ENCODE peak calls at places on chromosomes 1 and 21, in five cellular contexts. One of them, this sample, is unnamed. For H3K4me1, the result is how much of the 10 kb centered on the place peaks cover.

GRCh38 chr1:201790261-201790660 is 38.7 kb upstream of the IPO9 start:
- DNase-seq in aorta: peak
- DNase-seq in kidney: no peak
- DNase-seq in transverse colon: no peak
- DNase-seq in IMR-90: peak
- DNase-seq in this sample: no peak

GRCh38 chr1:11659748-11660147 is 4.3 kb upstream of the FBXO6 start:
- DNase-seq in aorta: no peak
- DNase-seq in kidney: no peak
- DNase-seq in transverse colon: no peak
- DNase-seq in IMR-90: no peak
- DNase-seq in this sample: no peak

GRCh38 chr1:240174734-240175133 is 83.1 kb downstream of the FMN2 start:
- DNase-seq in aorta: no peak
- DNase-seq in kidney: no peak
- DNase-seq in transverse colon: no peak
- DNase-seq in IMR-90: no peak
- DNase-seq in this sample: no peak

GRCh38 chr21:41481191-41481590 is 26.8 kb downstream of the TMPRSS2 start:
- DNase-seq in aorta: no peak
- DNase-seq in kidney: no peak
- DNase-seq in transverse colon: no peak
- DNase-seq in IMR-90: peak
- DNase-seq in this sample: no peak

GRCh38 chr1:111499026-111499790 is 4.2 kb downstream of the ADORA3 start:
- DNase-seq in aorta: no peak
- DNase-seq in kidney: no peak
- DNase-seq in transverse colon: no peak
- DNase-seq in IMR-90: no peak
- DNase-seq in this sample: no peak

GRCh38 chr1:31152181-31152768 is 86.8 kb upstream of the PUM1 start:
- DNase-seq in aorta: no peak
- DNase-seq in kidney: peak
- DNase-seq in transverse colon: no peak
- DNase-seq in IMR-90: peak
- DNase-seq in this sample: no peak

GRCh38 chr1:207308451-207309190 is 12.9 kb upstream of the CD55 start:
- DNase-seq in aorta: no peak
- DNase-seq in kidney: no peak
- DNase-seq in transverse colon: no peak
- DNase-seq in IMR-90: no peak
- DNase-seq in this sample: no peak

GRCh38 chr1:230299148-230300006 is 126.8 kb downstream of the PGBD5 start:
- DNase-seq in aorta: no peak
- DNase-seq in kidney: peak
- DNase-seq in transverse colon: peak
- DNase-seq in IMR-90: no peak
- DNase-seq in this sample: no peak

GRCh38 chr21:24375201-24375600 is 1232.1 kb downstream of the MRPL39 start:
- DNase-seq in aorta: peak
- DNase-seq in kidney: no peak
- DNase-seq in transverse colon: no peak
- DNase-seq in IMR-90: no peak
- DNase-seq in this sample: no peak

GRCh38 chr1:111192643-111193519 is 7.6 kb downstream of the DENND2D start:
- DNase-seq in aorta: no peak
- DNase-seq in kidney: no peak
- DNase-seq in transverse colon: no peak
- DNase-seq in IMR-90: peak
- DNase-seq in this sample: no peak

GRCh38 chr1:28781305-28781704 is 30.7 kb upstream of the OPRD1 start:
- DNase-seq in aorta: no peak
- DNase-seq in kidney: no peak
- DNase-seq in transverse colon: no peak
- DNase-seq in IMR-90: no peak
- DNase-seq in this sample: no peak

GRCh38 chr1:246483204-246483933 is 23.7 kb downstream of the SMYD3 start:
- DNase-seq in aorta: no peak
- DNase-seq in kidney: no peak
- DNase-seq in transverse colon: no peak
- DNase-seq in IMR-90: peak
- DNase-seq in this sample: no peak

GRCh38 chr21:32916522-32917099 is 109.1 kb upstream of the OLIG2 start:
- DNase-seq in aorta: no peak
- DNase-seq in kidney: no peak
- DNase-seq in transverse colon: no peak
- DNase-seq in IMR-90: no peak
- DNase-seq in this sample: no peak

GRCh38 chr1:238811211-238811610 is 575.2 kb upstream of the CHRM3 start:
- DNase-seq in aorta: no peak
- DNase-seq in kidney: no peak
- DNase-seq in transverse colon: no peak
- DNase-seq in IMR-90: no peak
- DNase-seq in this sample: no peak

GRCh38 chr1:58288624-58289142 is 257.8 kb downstream of the OMA1 start:
- DNase-seq in aorta: no peak
- DNase-seq in kidney: no peak
- DNase-seq in transverse colon: no peak
- DNase-seq in IMR-90: no peak
- DNase-seq in this sample: no peak

GRCh38 chr1:178134061-178134460 is 40.2 kb downstream of the RASAL2 start:
- DNase-seq in aorta: peak
- DNase-seq in kidney: no peak
- DNase-seq in transverse colon: no peak
- DNase-seq in IMR-90: peak
- DNase-seq in this sample: no peak

GRCh38 chr1:209504571-209504970 is 78.9 kb upstream of the CAMK1G start:
- DNase-seq in aorta: no peak
- DNase-seq in kidney: no peak
- DNase-seq in transverse colon: no peak
- DNase-seq in IMR-90: no peak
- DNase-seq in this sample: no peak

GRCh38 chr1:158248122-158248521 is 6.1 kb upstream of the CD1A start:
- DNase-seq in aorta: no peak
- DNase-seq in kidney: no peak
- DNase-seq in transverse colon: peak
- DNase-seq in IMR-90: no peak
- DNase-seq in this sample: no peak

GRCh38 chr1:202107321-202107761 is 15.4 kb upstream of the GPR37L1 start:
- DNase-seq in aorta: no peak
- DNase-seq in kidney: peak
- DNase-seq in transverse colon: peak
- DNase-seq in IMR-90: no peak
- DNase-seq in this sample: peak

GRCh38 chr1:177984761-177985160 is 14.9 kb upstream of the SEC16B start:
- DNase-seq in aorta: no peak
- DNase-seq in kidney: no peak
- DNase-seq in transverse colon: no peak
- DNase-seq in IMR-90: no peak
- DNase-seq in this sample: no peak

GRCh38 chr1:167670563-167670962 is 40.5 kb downstream of the RCSD1 start:
- DNase-seq in aorta: no peak
- DNase-seq in kidney: no peak
- DNase-seq in transverse colon: no peak
- DNase-seq in IMR-90: no peak
- DNase-seq in this sample: no peak

DNA sequence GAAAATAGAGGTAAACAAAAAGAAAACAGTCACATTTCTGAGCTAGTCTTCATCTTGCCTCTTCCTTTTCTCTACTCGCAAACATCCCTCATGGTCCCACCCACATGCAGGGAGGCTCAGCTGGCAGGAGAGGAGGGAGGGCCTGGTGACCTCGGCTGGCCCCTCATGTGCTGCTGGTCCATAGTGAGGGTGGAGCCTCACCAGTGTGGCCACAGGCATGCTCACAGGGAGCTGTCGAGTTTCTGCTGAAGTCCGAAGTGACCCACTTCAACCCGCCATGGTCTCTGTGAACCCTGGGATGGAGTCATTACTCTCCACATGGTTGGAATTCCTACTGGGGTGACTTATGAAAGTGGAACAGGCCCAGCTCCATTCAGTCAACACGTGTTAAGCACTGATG is 253.4 kb downstream of the RHOU start:
- DNase-seq in aorta: no peak
- DNase-seq in kidney: no peak
- DNase-seq in transverse colon: no peak
- DNase-seq in IMR-90: no peak
- DNase-seq in this sample: no peak
- H3K4me1 ChIP-seq in aorta: under half
- H3K4me1 ChIP-seq in kidney: under half
- H3K4me1 ChIP-seq in transverse colon: under half
- H3K4me1 ChIP-seq in IMR-90: under half
- H3K4me1 ChIP-seq in this sample: under half

GRCh38 chr1:220457982-220458381 is 70.0 kb upstream of the MARK1 start:
- DNase-seq in aorta: no peak
- DNase-seq in kidney: no peak
- DNase-seq in transverse colon: no peak
- DNase-seq in IMR-90: no peak
- DNase-seq in this sample: no peak

GRCh38 chr1:220458936-220459335 is 69.0 kb upstream of the MARK1 start:
- DNase-seq in aorta: no peak
- DNase-seq in kidney: no peak
- DNase-seq in transverse colon: no peak
- DNase-seq in IMR-90: no peak
- DNase-seq in this sample: no peak

GRCh38 chr1:220462756-220463155 is 65.2 kb upstream of the MARK1 start:
- DNase-seq in aorta: no peak
- DNase-seq in kidney: no peak
- DNase-seq in transverse colon: peak
- DNase-seq in IMR-90: no peak
- DNase-seq in this sample: no peak
- H3K4me3 ChIP-seq in aorta: no peak
- H3K4me3 ChIP-seq in kidney: no peak
- H3K4me3 ChIP-seq in transverse colon: no peak
- H3K4me3 ChIP-seq in IMR-90: no peak
- H3K4me3 ChIP-seq in this sample: no peak

DNA sequence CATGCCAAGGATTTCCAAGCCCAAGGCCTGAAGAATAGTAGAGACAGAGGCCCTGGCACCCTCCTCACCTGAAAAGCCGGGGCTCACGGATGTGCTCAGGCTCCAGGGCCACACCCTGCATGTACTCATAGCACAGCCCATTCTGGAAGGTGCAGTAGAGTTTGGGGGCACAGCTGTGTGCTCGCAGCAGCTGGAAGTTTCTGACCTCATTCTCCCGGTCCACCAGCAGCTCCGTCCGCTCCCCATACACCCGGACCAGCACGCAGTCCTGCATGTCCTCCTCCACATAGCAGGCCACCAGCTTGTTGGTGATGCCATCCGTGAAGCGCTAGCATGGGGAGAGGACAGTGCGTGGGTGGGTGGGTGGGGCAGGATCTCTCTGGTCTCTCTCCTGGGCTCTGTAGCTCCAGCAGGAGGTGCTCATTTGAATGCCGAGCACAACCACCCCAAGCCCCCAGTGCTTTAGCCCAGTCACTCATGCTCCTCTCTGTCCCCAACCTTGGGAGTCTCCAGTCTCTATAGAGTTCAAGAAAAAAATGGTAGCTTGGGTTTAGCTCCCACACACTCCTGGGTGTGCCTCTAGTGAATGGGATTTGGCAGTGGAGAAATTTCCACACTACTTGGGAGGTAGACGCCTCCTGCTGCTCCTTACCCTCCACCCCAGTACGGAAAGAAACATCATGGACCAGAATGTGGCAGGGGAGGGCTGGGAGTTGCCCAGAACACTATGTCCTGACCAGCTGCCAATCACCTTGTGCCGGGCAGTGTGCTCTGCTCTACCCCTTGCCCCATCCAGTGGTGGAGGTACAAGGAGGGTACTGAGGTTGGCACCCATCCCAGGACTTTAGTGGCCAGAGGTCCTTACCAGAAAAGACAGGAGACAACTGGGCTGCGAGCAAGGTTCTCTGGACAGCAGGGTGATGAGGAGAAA is 1.9 kb downstream of the ETNK2 start:
- DNase-seq in aorta: no peak
- DNase-seq in kidney: peak
- DNase-seq in transverse colon: no peak
- DNase-seq in IMR-90: no peak
- DNase-seq in this sample: no peak
- H3K4me1 ChIP-seq in aorta: under half
- H3K4me1 ChIP-seq in kidney: under half
- H3K4me1 ChIP-seq in transverse colon: under half
- H3K4me1 ChIP-seq in IMR-90: under half
- H3K4me1 ChIP-seq in this sample: under half

DNA sequence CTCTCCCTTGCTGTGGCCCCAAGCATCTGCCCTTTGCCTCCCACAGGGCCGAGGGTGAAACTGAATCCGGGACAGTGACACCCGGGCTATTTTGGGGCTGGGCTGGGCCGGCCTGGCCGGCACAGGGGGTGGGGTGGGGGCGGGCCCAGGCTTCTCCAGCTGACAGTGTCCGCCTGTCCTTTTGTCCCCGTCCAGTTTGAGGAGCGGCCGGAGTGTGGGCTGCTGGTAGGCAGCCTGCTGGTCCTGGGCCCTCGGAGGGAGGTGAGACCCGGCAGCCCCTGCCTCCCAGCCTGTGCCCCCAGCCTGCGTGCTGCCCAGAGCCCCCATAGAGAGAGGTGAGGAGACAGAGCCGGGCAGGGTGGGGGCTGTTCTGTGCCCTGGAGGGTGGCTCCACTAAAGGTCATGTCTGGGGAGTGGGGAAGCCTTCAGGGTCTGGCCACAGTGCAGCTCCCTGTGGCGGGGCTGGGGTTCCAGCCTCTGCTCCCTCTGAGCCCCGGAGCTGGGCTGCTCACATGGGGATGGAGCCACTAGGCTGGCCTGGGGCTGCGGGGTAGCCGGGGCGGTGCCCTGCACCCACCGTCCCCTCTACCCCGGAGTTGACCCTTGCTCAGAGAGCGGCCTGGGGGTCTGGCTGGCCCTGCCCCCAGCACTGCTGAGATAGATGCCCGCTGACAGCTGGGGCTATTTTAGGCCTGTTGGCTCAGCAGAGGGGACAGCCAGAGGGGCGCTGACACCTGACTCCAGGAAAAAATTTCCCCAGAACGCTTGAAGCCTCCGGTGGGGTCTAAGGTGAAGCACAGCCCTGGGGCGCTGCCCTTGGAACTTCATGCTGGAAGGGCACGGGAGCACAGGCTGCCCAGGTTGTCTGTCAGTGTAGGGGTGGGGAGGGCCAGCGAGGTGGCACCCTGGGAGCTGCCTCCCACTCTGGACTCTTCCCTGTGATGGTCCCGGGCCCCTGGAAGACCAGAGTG is at the start of gene OBSCN:
- DNase-seq in aorta: no peak
- DNase-seq in kidney: peak
- DNase-seq in transverse colon: no peak
- DNase-seq in IMR-90: no peak
- DNase-seq in this sample: peak
- H3K4me3 ChIP-seq in aorta: no peak
- H3K4me3 ChIP-seq in kidney: no peak
- H3K4me3 ChIP-seq in transverse colon: no peak
- H3K4me3 ChIP-seq in IMR-90: no peak
- H3K4me3 ChIP-seq in this sample: peak

GRCh38 chr1:156901590-156901900 is 8.0 kb downstream of the PEAR1 start:
- DNase-seq in aorta: no peak
- DNase-seq in kidney: peak
- DNase-seq in transverse colon: no peak
- DNase-seq in IMR-90: no peak
- DNase-seq in this sample: no peak
- H3K4me1 ChIP-seq in aorta: under half
- H3K4me1 ChIP-seq in kidney: under half
- H3K4me1 ChIP-seq in transverse colon: under half
- H3K4me1 ChIP-seq in IMR-90: under half
- H3K4me1 ChIP-seq in this sample: half or more